ENCODE peak calls at places on chromosomes 2 and 18, in five cellular contexts. One of them, this sample, is unnamed.

GRCh38 chr18:13376298-13376840 is 157.8 kb downstream of the LDLRAD4 start:
- DNase-seq in HepG2: no peak
- DNase-seq in H1: no peak
- DNase-seq in GM12892: no peak
- DNase-seq in SK-N-SH: no peak
- DNase-seq in this sample: no peak

GRCh38 chr18:13211537-13211936 is 7.0 kb upstream of the LDLRAD4 start:
- DNase-seq in HepG2: no peak
- DNase-seq in H1: no peak
- DNase-seq in GM12892: no peak
- DNase-seq in SK-N-SH: no peak
- DNase-seq in this sample: no peak

GRCh38 chr18:80241919-80242777 is 5.2 kb downstream of the PARD6G start:
- DNase-seq in HepG2: no peak
- DNase-seq in H1: no peak
- DNase-seq in GM12892: no peak
- DNase-seq in SK-N-SH: no peak
- DNase-seq in this sample: no peak

GRCh38 chr2:240873805-240874714 is 5.4 kb downstream of the AGXT start:
- DNase-seq in HepG2: peak
- DNase-seq in H1: no peak
- DNase-seq in GM12892: peak
- DNase-seq in SK-N-SH: peak
- DNase-seq in this sample: no peak

GRCh38 chr18:50527636-50528307 is 32.1 kb upstream of the MAPK4 start:
- DNase-seq in HepG2: no peak
- DNase-seq in H1: no peak
- DNase-seq in GM12892: no peak
- DNase-seq in SK-N-SH: no peak
- DNase-seq in this sample: no peak

GRCh38 chr2:47190188-47190818 is 35.2 kb upstream of the STPG4 start:
- DNase-seq in HepG2: no peak
- DNase-seq in H1: no peak
- DNase-seq in GM12892: no peak
- DNase-seq in SK-N-SH: no peak
- DNase-seq in this sample: no peak

GRCh38 chr18:10040287-10041011 is 126.6 kb downstream of the VAPA start:
- DNase-seq in HepG2: no peak
- DNase-seq in H1: no peak
- DNase-seq in GM12892: no peak
- DNase-seq in SK-N-SH: no peak
- DNase-seq in this sample: no peak

GRCh38 chr2:28164280-28164801 is 228.3 kb upstream of the FOSL2 start:
- DNase-seq in HepG2: no peak
- DNase-seq in H1: no peak
- DNase-seq in GM12892: no peak
- DNase-seq in SK-N-SH: peak
- DNase-seq in this sample: no peak

GRCh38 chr18:68847219-68847860 is 49.5 kb downstream of the CCDC102B start:
- DNase-seq in HepG2: peak
- DNase-seq in H1: no peak
- DNase-seq in GM12892: no peak
- DNase-seq in SK-N-SH: no peak
- DNase-seq in this sample: no peak

GRCh38 chr2:160437273-160437672 is 56.3 kb downstream of the RBMS1 start:
- DNase-seq in HepG2: no peak
- DNase-seq in H1: no peak
- DNase-seq in GM12892: no peak
- DNase-seq in SK-N-SH: no peak
- DNase-seq in this sample: no peak

GRCh38 chr18:12750076-12750707 is 47.4 kb downstream of the PSMG2 start:
- DNase-seq in HepG2: no peak
- DNase-seq in H1: no peak
- DNase-seq in GM12892: no peak
- DNase-seq in SK-N-SH: no peak
- DNase-seq in this sample: no peak

DNA sequence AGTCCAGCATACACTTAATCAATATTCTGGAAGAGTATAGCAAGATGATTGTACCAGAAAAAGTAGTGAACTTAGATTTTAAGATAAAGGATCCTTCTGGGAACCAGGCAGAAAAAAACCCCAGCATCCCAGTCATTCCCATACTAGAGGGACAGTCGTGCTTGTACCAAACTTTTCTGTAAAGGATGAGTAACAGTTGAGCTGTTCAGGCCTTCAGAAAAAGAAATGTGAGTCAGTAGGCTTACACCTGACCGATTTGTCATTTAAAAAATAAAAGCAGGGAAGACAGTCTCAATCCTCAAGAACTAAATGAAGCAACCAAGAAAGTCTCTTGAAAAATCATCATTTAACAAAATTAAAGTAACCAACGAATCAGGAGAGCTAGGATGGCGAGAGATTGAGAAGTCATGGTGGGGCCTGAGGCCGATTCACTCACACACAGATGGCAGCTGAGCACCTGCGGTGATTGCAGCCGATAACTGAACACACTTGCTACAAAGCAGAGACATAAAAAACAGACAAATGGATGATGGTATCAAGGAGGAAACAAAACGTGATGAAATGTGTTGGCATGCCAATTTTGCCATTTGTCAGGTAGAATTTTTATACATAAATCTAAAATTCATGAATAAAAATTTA is 170.0 kb upstream of the ALKAL2 start:
- DNase-seq in HepG2: no peak
- DNase-seq in H1: no peak
- DNase-seq in GM12892: no peak
- DNase-seq in SK-N-SH: no peak
- DNase-seq in this sample: no peak
- TF ChIP-seq TAF1 in HepG2: no peak
- TF ChIP-seq TAF1 in H1: no peak
- TF ChIP-seq TAF1 in GM12892: no peak
- TF ChIP-seq TAF1 in SK-N-SH: no peak
- TF ChIP-seq TAF1 in this sample: no peak

GRCh38 chr2:233081232-233081730 is 21.1 kb downstream of the INPP5D start:
- DNase-seq in HepG2: no peak
- DNase-seq in H1: no peak
- DNase-seq in GM12892: no peak
- DNase-seq in SK-N-SH: no peak
- DNase-seq in this sample: no peak

GRCh38 chr2:233081731-233082221 is 21.6 kb downstream of the INPP5D start:
- DNase-seq in HepG2: no peak
- DNase-seq in H1: no peak
- DNase-seq in GM12892: no peak
- DNase-seq in SK-N-SH: no peak
- DNase-seq in this sample: no peak

GRCh38 chr2:233079953-233080835 is 20.1 kb downstream of the INPP5D start:
- DNase-seq in HepG2: no peak
- DNase-seq in H1: no peak
- DNase-seq in GM12892: no peak
- DNase-seq in SK-N-SH: no peak
- DNase-seq in this sample: no peak

GRCh38 chr2:233079473-233079877 is 19.3 kb downstream of the INPP5D start:
- DNase-seq in HepG2: no peak
- DNase-seq in H1: no peak
- DNase-seq in GM12892: no peak
- DNase-seq in SK-N-SH: no peak
- DNase-seq in this sample: no peak

DNA sequence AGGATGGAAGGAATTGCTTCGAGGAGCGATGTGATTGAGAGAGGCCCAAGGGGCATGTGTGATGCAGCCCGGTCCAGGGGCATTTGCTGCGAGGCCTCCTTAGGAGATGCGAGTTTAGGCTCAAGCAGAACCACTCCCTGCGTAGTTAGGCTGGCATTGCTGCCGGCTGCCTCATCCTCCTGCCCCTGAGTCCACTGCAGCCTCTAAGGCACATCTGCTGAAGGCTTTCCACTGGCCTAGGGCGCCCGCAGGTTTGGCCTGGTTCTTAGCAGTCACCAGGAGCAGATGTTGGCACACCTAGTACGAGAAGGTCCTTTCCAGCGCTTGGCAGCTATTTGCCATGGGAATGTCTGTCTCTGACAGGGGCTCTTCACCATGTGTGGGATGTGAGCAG is 20.7 kb downstream of the INPP5D start:
- DNase-seq in HepG2: no peak
- DNase-seq in H1: no peak
- DNase-seq in GM12892: no peak
- DNase-seq in SK-N-SH: no peak
- DNase-seq in this sample: no peak
- TF ChIP-seq POLR2AphosphoS5 in HepG2: no peak
- TF ChIP-seq POLR2AphosphoS5 in H1: no peak
- TF ChIP-seq POLR2AphosphoS5 in GM12892: peak
- TF ChIP-seq POLR2AphosphoS5 in SK-N-SH: no peak
- TF ChIP-seq POLR2AphosphoS5 in this sample: no peak

GRCh38 chr2:217086038-217086522 is 226.2 kb upstream of the TNP1 start:
- DNase-seq in HepG2: no peak
- DNase-seq in H1: no peak
- DNase-seq in GM12892: no peak
- DNase-seq in SK-N-SH: no peak
- DNase-seq in this sample: no peak
- TF ChIP-seq TAF1 in HepG2: no peak
- TF ChIP-seq TAF1 in H1: no peak
- TF ChIP-seq TAF1 in GM12892: no peak
- TF ChIP-seq TAF1 in SK-N-SH: no peak
- TF ChIP-seq TAF1 in this sample: no peak

GRCh38 chr2:190972213-190972612 is 41.8 kb downstream of the STAT1 start:
- DNase-seq in HepG2: no peak
- DNase-seq in H1: no peak
- DNase-seq in GM12892: no peak
- DNase-seq in SK-N-SH: no peak
- DNase-seq in this sample: no peak
- TF ChIP-seq POLR2AphosphoS5 in HepG2: no peak
- TF ChIP-seq POLR2AphosphoS5 in H1: no peak
- TF ChIP-seq POLR2AphosphoS5 in GM12892: no peak
- TF ChIP-seq POLR2AphosphoS5 in SK-N-SH: no peak
- TF ChIP-seq POLR2AphosphoS5 in this sample: peak